ENCODE peak calls at places on chromosome 20, in five cellular contexts. One of them, this sample, is unnamed.

GRCh38 chr20:33857722-33858563 is 46.8 kb downstream of the CHMP4B start:
- DNase-seq in osteoblast: no peak
- DNase-seq in Daoy: no peak
- DNase-seq in mesenchymal stem cell: no peak
- DNase-seq in RWPE1: no peak
- DNase-seq in this sample: no peak

GRCh38 chr20:34090645-34091044 is 21.4 kb downstream of the EIF2S2 start:
- DNase-seq in RWPE1: no peak
- DNase-seq in mesenchymal stem cell: no peak
- DNase-seq in osteoblast: no peak
- DNase-seq in Daoy: no peak
- DNase-seq in this sample: no peak

GRCh38 chr20:35451295-35451694 is 4.1 kb upstream of the CEP250 start:
- DNase-seq in RWPE1: peak; percentile 98
- DNase-seq in mesenchymal stem cell: no peak
- DNase-seq in Daoy: no peak
- DNase-seq in osteoblast: no peak
- DNase-seq in this sample: no peak

GRCh38 chr20:46657618-46658017 is 6.4 kb upstream of the SLC13A3 start:
- DNase-seq in osteoblast: no peak
- DNase-seq in mesenchymal stem cell: no peak
- DNase-seq in Daoy: no peak
- DNase-seq in RWPE1: no peak
- DNase-seq in this sample: no peak

GRCh38 chr20:44780226-44780625 is 30.1 kb downstream of the RIMS4 start:
- DNase-seq in mesenchymal stem cell: peak; percentile 57
- DNase-seq in Daoy: peak; percentile 44
- DNase-seq in osteoblast: no peak
- DNase-seq in RWPE1: peak; percentile 75
- DNase-seq in this sample: peak; percentile 53

GRCh38 chr20:17806739-17807441 is 107.1 kb downstream of the BANF2 start:
- DNase-seq in RWPE1: no peak
- DNase-seq in osteoblast: peak; percentile 90
- DNase-seq in mesenchymal stem cell: no peak
- DNase-seq in Daoy: peak; percentile 51
- DNase-seq in this sample: peak; percentile 94

GRCh38 chr20:43943725-43944124 is 29.1 kb downstream of the TOX2 start:
- DNase-seq in mesenchymal stem cell: no peak
- DNase-seq in osteoblast: no peak
- DNase-seq in Daoy: no peak
- DNase-seq in RWPE1: no peak
- DNase-seq in this sample: no peak

GRCh38 chr20:34112600-34113061 is 588 bp upstream of the EIF2S2 start:
- DNase-seq in osteoblast: peak; percentile 84
- DNase-seq in mesenchymal stem cell: no peak
- DNase-seq in Daoy: peak; percentile 19
- DNase-seq in RWPE1: peak; percentile 41
- DNase-seq in this sample: peak; percentile 72

GRCh38 chr20:434661-435419 is 26.7 kb downstream of the RBCK1 start:
- DNase-seq in osteoblast: peak; percentile 72
- DNase-seq in Daoy: no peak
- DNase-seq in mesenchymal stem cell: no peak
- DNase-seq in RWPE1: no peak
- DNase-seq in this sample: no peak

GRCh38 chr20:31861346-31862156 is 8.8 kb downstream of the DUSP15 start:
- DNase-seq in osteoblast: peak; percentile 98
- DNase-seq in RWPE1: peak; percentile 92
- DNase-seq in Daoy: peak; percentile 76
- DNase-seq in mesenchymal stem cell: peak; percentile 66
- DNase-seq in this sample: peak; percentile 43

GRCh38 chr20:25017257-25017803 is 24.8 kb upstream of the APMAP start:
- DNase-seq in mesenchymal stem cell: no peak
- DNase-seq in Daoy: no peak
- DNase-seq in RWPE1: peak; percentile 64
- DNase-seq in osteoblast: no peak
- DNase-seq in this sample: no peak

GRCh38 chr20:41395669-41396664 is 29.3 kb upstream of the EMILIN3 start:
- DNase-seq in osteoblast: peak; percentile 59
- DNase-seq in mesenchymal stem cell: no peak
- DNase-seq in Daoy: no peak
- DNase-seq in RWPE1: no peak
- DNase-seq in this sample: no peak

GRCh38 chr20:32752458-32753250 is 9.4 kb upstream of the COMMD7 start:
- DNase-seq in Daoy: peak; percentile 76
- DNase-seq in osteoblast: peak; percentile 92
- DNase-seq in RWPE1: peak; percentile 80
- DNase-seq in mesenchymal stem cell: peak; percentile 80
- DNase-seq in this sample: peak; percentile 70

GRCh38 chr20:62339647-62340062 is 27.5 kb downstream of the LAMA5 start:
- DNase-seq in RWPE1: no peak
- DNase-seq in osteoblast: no peak
- DNase-seq in mesenchymal stem cell: no peak
- DNase-seq in Daoy: no peak
- DNase-seq in this sample: no peak

GRCh38 chr20:56940466-56940865 is 311.4 kb downstream of the TFAP2C start:
- DNase-seq in Daoy: no peak
- DNase-seq in osteoblast: no peak
- DNase-seq in mesenchymal stem cell: no peak
- DNase-seq in RWPE1: no peak
- DNase-seq in this sample: no peak

GRCh38 chr20:7540018-7540417 is 400.2 kb downstream of the HAO1 start:
- DNase-seq in Daoy: no peak
- DNase-seq in osteoblast: no peak
- DNase-seq in RWPE1: no peak
- DNase-seq in mesenchymal stem cell: no peak
- DNase-seq in this sample: no peak

GRCh38 chr20:25009218-25010145 is 16.9 kb upstream of the APMAP start:
- DNase-seq in osteoblast: no peak
- DNase-seq in mesenchymal stem cell: no peak
- DNase-seq in RWPE1: no peak
- DNase-seq in Daoy: peak; percentile 45
- DNase-seq in this sample: no peak

GRCh38 chr20:45902199-45902701 is 9.7 kb downstream of the PLTP start:
- DNase-seq in mesenchymal stem cell: no peak
- DNase-seq in RWPE1: no peak
- DNase-seq in osteoblast: no peak
- DNase-seq in Daoy: no peak
- DNase-seq in this sample: no peak

GRCh38 chr20:20161611-20162010 is 109.3 kb downstream of the CFAP61 start:
- DNase-seq in mesenchymal stem cell: no peak
- DNase-seq in osteoblast: no peak
- DNase-seq in RWPE1: no peak
- DNase-seq in Daoy: no peak
- DNase-seq in this sample: no peak

GRCh38 chr20:50533061-50533460 is 22.9 kb downstream of the PTPN1 start:
- DNase-seq in Daoy: no peak
- DNase-seq in RWPE1: no peak
- DNase-seq in mesenchymal stem cell: peak; percentile 61
- DNase-seq in osteoblast: peak; percentile 72
- DNase-seq in this sample: peak; percentile 68

GRCh38 chr20:56957737-56958553 is 308.5 kb downstream of the BMP7 start:
- DNase-seq in osteoblast: no peak
- DNase-seq in RWPE1: no peak
- DNase-seq in Daoy: peak; percentile 45
- DNase-seq in mesenchymal stem cell: peak; percentile 7
- DNase-seq in this sample: no peak

GRCh38 chr20:48486065-48486464 is 341.7 kb downstream of the PREX1 start:
- DNase-seq in RWPE1: no peak
- DNase-seq in mesenchymal stem cell: no peak
- DNase-seq in Daoy: no peak
- DNase-seq in osteoblast: no peak
- DNase-seq in this sample: no peak

GRCh38 chr20:22346716-22347115 is 237.7 kb downstream of the FOXA2 start:
- DNase-seq in RWPE1: peak; percentile 20
- DNase-seq in Daoy: peak; percentile 16
- DNase-seq in osteoblast: no peak
- DNase-seq in mesenchymal stem cell: no peak
- DNase-seq in this sample: no peak

GRCh38 chr20:39822667-39823066 is 860.5 kb downstream of the DHX35 start:
- DNase-seq in RWPE1: no peak
- DNase-seq in osteoblast: peak; percentile 55
- DNase-seq in Daoy: peak; percentile 25
- DNase-seq in mesenchymal stem cell: peak; percentile 19
- DNase-seq in this sample: no peak

GRCh38 chr20:47380481-47380880 is 24.0 kb upstream of the ZMYND8 start:
- DNase-seq in RWPE1: no peak
- DNase-seq in Daoy: no peak
- DNase-seq in osteoblast: peak; percentile 29
- DNase-seq in mesenchymal stem cell: peak; percentile 54
- DNase-seq in this sample: peak; percentile 64

GRCh38 chr20:62348604-62349003 is 18.5 kb downstream of the LAMA5 start:
- DNase-seq in Daoy: no peak
- DNase-seq in mesenchymal stem cell: no peak
- DNase-seq in RWPE1: no peak
- DNase-seq in osteoblast: no peak
- DNase-seq in this sample: no peak

GRCh38 chr20:6169251-6169650 is 46.4 kb upstream of the FERMT1 start:
- DNase-seq in osteoblast: peak; percentile 58
- DNase-seq in Daoy: no peak
- DNase-seq in mesenchymal stem cell: peak; percentile 28
- DNase-seq in RWPE1: peak; percentile 25
- DNase-seq in this sample: peak; percentile 53

This sample was measured in amniotic epithelial cell.